ENCODE peak calls at places on chromosomes 2 and 18, in seven cellular contexts. One of them, this sample, is unnamed.

GRCh38 chr2:10046899-10047298 is 3.5 kb downstream of the KLF11 start:
- DNase-seq in lung: no peak
- DNase-seq in neural progenitor cell: no peak
- DNase-seq in glutamatergic neuron: no peak
- DNase-seq in GM13977: no peak
- DNase-seq in prostate gland: no peak
- DNase-seq in cardiac fibroblast: no peak
- DNase-seq in this sample: no peak

GRCh38 chr18:8706981-8707940 is 1.9 kb downstream of the MTCL1 start:
- DNase-seq in glutamatergic neuron: peak
- DNase-seq in prostate gland: peak
- DNase-seq in lung: peak
- DNase-seq in GM13977: peak
- DNase-seq in neural progenitor cell: peak
- DNase-seq in cardiac fibroblast: peak
- DNase-seq in this sample: peak

GRCh38 chr2:238908960-238909951 is 61.4 kb downstream of the TWIST2 start:
- DNase-seq in neural progenitor cell: peak
- DNase-seq in prostate gland: no peak
- DNase-seq in glutamatergic neuron: no peak
- DNase-seq in lung: no peak
- DNase-seq in GM13977: no peak
- DNase-seq in cardiac fibroblast: peak
- DNase-seq in this sample: peak

GRCh38 chr2:1650474-1650872 is 93.8 kb downstream of the PXDN start:
- DNase-seq in glutamatergic neuron: no peak
- DNase-seq in prostate gland: no peak
- DNase-seq in neural progenitor cell: no peak
- DNase-seq in GM13977: no peak
- DNase-seq in lung: no peak
- DNase-seq in cardiac fibroblast: no peak
- DNase-seq in this sample: no peak

GRCh38 chr2:37350917-37351316 is 6.5 kb downstream of the QPCT start:
- DNase-seq in cardiac fibroblast: no peak
- DNase-seq in lung: no peak
- DNase-seq in neural progenitor cell: no peak
- DNase-seq in prostate gland: no peak
- DNase-seq in glutamatergic neuron: no peak
- DNase-seq in GM13977: no peak
- DNase-seq in this sample: no peak

GRCh38 chr18:58668897-58669296 is 2.4 kb upstream of the MALT1 start:
- DNase-seq in GM13977: no peak
- DNase-seq in neural progenitor cell: no peak
- DNase-seq in prostate gland: no peak
- DNase-seq in cardiac fibroblast: no peak
- DNase-seq in lung: no peak
- DNase-seq in glutamatergic neuron: no peak
- DNase-seq in this sample: no peak

GRCh38 chr2:220894069-220894468 is 678.0 kb downstream of the EPHA4 start:
- DNase-seq in prostate gland: no peak
- DNase-seq in neural progenitor cell: no peak
- DNase-seq in lung: no peak
- DNase-seq in glutamatergic neuron: no peak
- DNase-seq in GM13977: no peak
- DNase-seq in cardiac fibroblast: no peak
- DNase-seq in this sample: no peak

GRCh38 chr2:146634256-146635068 is 1210.4 kb upstream of the ACVR2A start:
- DNase-seq in neural progenitor cell: no peak
- DNase-seq in prostate gland: no peak
- DNase-seq in cardiac fibroblast: peak
- DNase-seq in glutamatergic neuron: no peak
- DNase-seq in lung: no peak
- DNase-seq in GM13977: no peak
- DNase-seq in this sample: no peak

GRCh38 chr18:50107468-50107867 is 87.5 kb downstream of the MYO5B start:
- DNase-seq in neural progenitor cell: no peak
- DNase-seq in GM13977: no peak
- DNase-seq in lung: no peak
- DNase-seq in cardiac fibroblast: no peak
- DNase-seq in prostate gland: no peak
- DNase-seq in glutamatergic neuron: no peak
- DNase-seq in this sample: no peak

GRCh38 chr18:3269241-3269640 is 7.3 kb downstream of the MYL12B start:
- DNase-seq in lung: no peak
- DNase-seq in prostate gland: no peak
- DNase-seq in cardiac fibroblast: no peak
- DNase-seq in glutamatergic neuron: no peak
- DNase-seq in GM13977: no peak
- DNase-seq in neural progenitor cell: no peak
- DNase-seq in this sample: no peak

GRCh38 chr18:63309422-63309821 is 10.1 kb downstream of the BCL2 start:
- DNase-seq in neural progenitor cell: no peak
- DNase-seq in glutamatergic neuron: no peak
- DNase-seq in prostate gland: no peak
- DNase-seq in GM13977: no peak
- DNase-seq in lung: no peak
- DNase-seq in cardiac fibroblast: no peak
- DNase-seq in this sample: no peak

GRCh38 chr18:8496186-8496585 is 113.1 kb upstream of the RAB12 start:
- DNase-seq in prostate gland: no peak
- DNase-seq in lung: no peak
- DNase-seq in GM13977: no peak
- DNase-seq in cardiac fibroblast: peak
- DNase-seq in neural progenitor cell: peak
- DNase-seq in glutamatergic neuron: no peak
- DNase-seq in this sample: no peak

GRCh38 chr18:48994044-48994651 is 43.4 kb upstream of the SMAD7 start:
- DNase-seq in GM13977: no peak
- DNase-seq in neural progenitor cell: no peak
- DNase-seq in prostate gland: no peak
- DNase-seq in glutamatergic neuron: no peak
- DNase-seq in cardiac fibroblast: peak
- DNase-seq in lung: no peak
- DNase-seq in this sample: no peak

GRCh38 chr18:13436596-13436995 is 218.0 kb downstream of the LDLRAD4 start:
- DNase-seq in lung: no peak
- DNase-seq in GM13977: no peak
- DNase-seq in prostate gland: no peak
- DNase-seq in glutamatergic neuron: no peak
- DNase-seq in cardiac fibroblast: no peak
- DNase-seq in neural progenitor cell: no peak
- DNase-seq in this sample: no peak

GRCh38 chr18:10455726-10456453 is 1.5 kb downstream of the APCDD1 start:
- DNase-seq in cardiac fibroblast: no peak
- DNase-seq in glutamatergic neuron: no peak
- DNase-seq in neural progenitor cell: peak
- DNase-seq in lung: no peak
- DNase-seq in prostate gland: no peak
- DNase-seq in GM13977: no peak
- DNase-seq in this sample: no peak

GRCh38 chr2:194003911-194004310 is 1653.1 kb upstream of the SLC39A10 start:
- DNase-seq in cardiac fibroblast: no peak
- DNase-seq in GM13977: no peak
- DNase-seq in lung: no peak
- DNase-seq in prostate gland: no peak
- DNase-seq in neural progenitor cell: no peak
- DNase-seq in glutamatergic neuron: no peak
- DNase-seq in this sample: no peak

GRCh38 chr2:108538000-108538625 is 3.8 kb downstream of the LIMS1 start:
- DNase-seq in glutamatergic neuron: no peak
- DNase-seq in cardiac fibroblast: no peak
- DNase-seq in GM13977: no peak
- DNase-seq in lung: no peak
- DNase-seq in prostate gland: no peak
- DNase-seq in neural progenitor cell: no peak
- DNase-seq in this sample: no peak

GRCh38 chr18:58640428-58640805 is 11.5 kb upstream of the ALPK2 start:
- DNase-seq in neural progenitor cell: peak
- DNase-seq in prostate gland: no peak
- DNase-seq in lung: no peak
- DNase-seq in glutamatergic neuron: no peak
- DNase-seq in GM13977: no peak
- DNase-seq in cardiac fibroblast: no peak
- DNase-seq in this sample: no peak

GRCh38 chr2:110858135-110858737 is 125.9 kb downstream of the ACOXL start:
- DNase-seq in lung: no peak
- DNase-seq in prostate gland: no peak
- DNase-seq in glutamatergic neuron: no peak
- DNase-seq in cardiac fibroblast: no peak
- DNase-seq in neural progenitor cell: no peak
- DNase-seq in GM13977: peak
- DNase-seq in this sample: no peak

GRCh38 chr2:86044614-86045013 is 61.1 kb downstream of the POLR1A start:
- DNase-seq in prostate gland: no peak
- DNase-seq in glutamatergic neuron: no peak
- DNase-seq in neural progenitor cell: no peak
- DNase-seq in GM13977: no peak
- DNase-seq in lung: no peak
- DNase-seq in cardiac fibroblast: no peak
- DNase-seq in this sample: no peak

GRCh38 chr2:12486205-12487118 is 230.3 kb upstream of the TRIB2 start:
- DNase-seq in neural progenitor cell: no peak
- DNase-seq in prostate gland: peak
- DNase-seq in glutamatergic neuron: no peak
- DNase-seq in lung: no peak
- DNase-seq in GM13977: no peak
- DNase-seq in cardiac fibroblast: no peak
- DNase-seq in this sample: no peak

GRCh38 chr2:156784034-156784433 is 347.9 kb downstream of the GPD2 start:
- DNase-seq in GM13977: no peak
- DNase-seq in lung: no peak
- DNase-seq in glutamatergic neuron: peak
- DNase-seq in cardiac fibroblast: no peak
- DNase-seq in neural progenitor cell: no peak
- DNase-seq in prostate gland: no peak
- DNase-seq in this sample: peak

GRCh38 chr2:10647451-10647850 is 42.3 kb downstream of the NOL10 start:
- DNase-seq in prostate gland: no peak
- DNase-seq in glutamatergic neuron: no peak
- DNase-seq in GM13977: no peak
- DNase-seq in neural progenitor cell: no peak
- DNase-seq in cardiac fibroblast: no peak
- DNase-seq in lung: no peak
- DNase-seq in this sample: no peak

GRCh38 chr2:240387669-240388358 is 47.6 kb upstream of the GPC1 start:
- DNase-seq in glutamatergic neuron: peak
- DNase-seq in GM13977: no peak
- DNase-seq in neural progenitor cell: no peak
- DNase-seq in prostate gland: no peak
- DNase-seq in lung: peak
- DNase-seq in cardiac fibroblast: peak
- DNase-seq in this sample: peak

GRCh38 chr2:226611196-226611943 is 188.2 kb downstream of the IRS1 start:
- DNase-seq in neural progenitor cell: no peak
- DNase-seq in glutamatergic neuron: no peak
- DNase-seq in prostate gland: no peak
- DNase-seq in cardiac fibroblast: no peak
- DNase-seq in GM13977: no peak
- DNase-seq in lung: no peak
- DNase-seq in this sample: no peak

GRCh38 chr2:74104839-74105238 is 42.9 kb downstream of the BOLA3 start:
- DNase-seq in prostate gland: no peak
- DNase-seq in lung: no peak
- DNase-seq in glutamatergic neuron: no peak
- DNase-seq in cardiac fibroblast: peak
- DNase-seq in GM13977: no peak
- DNase-seq in neural progenitor cell: no peak
- DNase-seq in this sample: no peak
- TF ChIP-seq CTCF in prostate gland: no peak
- TF ChIP-seq CTCF in lung: no peak
- TF ChIP-seq CTCF in glutamatergic neuron: no peak
- TF ChIP-seq CTCF in cardiac fibroblast: peak
- TF ChIP-seq CTCF in GM13977: no peak
- TF ChIP-seq CTCF in neural progenitor cell: no peak
- TF ChIP-seq CTCF in this sample: no peak

GRCh38 chr2:42274872-42275271 is 86.1 kb downstream of the COX7A2L start:
- DNase-seq in glutamatergic neuron: no peak
- DNase-seq in cardiac fibroblast: peak
- DNase-seq in lung: no peak
- DNase-seq in GM13977: no peak
- DNase-seq in neural progenitor cell: peak
- DNase-seq in prostate gland: no peak
- DNase-seq in this sample: no peak
- TF ChIP-seq CTCF in glutamatergic neuron: no peak
- TF ChIP-seq CTCF in cardiac fibroblast: no peak
- TF ChIP-seq CTCF in lung: no peak
- TF ChIP-seq CTCF in GM13977: no peak
- TF ChIP-seq CTCF in neural progenitor cell: no peak
- TF ChIP-seq CTCF in prostate gland: no peak
- TF ChIP-seq CTCF in this sample: no peak

DNA sequence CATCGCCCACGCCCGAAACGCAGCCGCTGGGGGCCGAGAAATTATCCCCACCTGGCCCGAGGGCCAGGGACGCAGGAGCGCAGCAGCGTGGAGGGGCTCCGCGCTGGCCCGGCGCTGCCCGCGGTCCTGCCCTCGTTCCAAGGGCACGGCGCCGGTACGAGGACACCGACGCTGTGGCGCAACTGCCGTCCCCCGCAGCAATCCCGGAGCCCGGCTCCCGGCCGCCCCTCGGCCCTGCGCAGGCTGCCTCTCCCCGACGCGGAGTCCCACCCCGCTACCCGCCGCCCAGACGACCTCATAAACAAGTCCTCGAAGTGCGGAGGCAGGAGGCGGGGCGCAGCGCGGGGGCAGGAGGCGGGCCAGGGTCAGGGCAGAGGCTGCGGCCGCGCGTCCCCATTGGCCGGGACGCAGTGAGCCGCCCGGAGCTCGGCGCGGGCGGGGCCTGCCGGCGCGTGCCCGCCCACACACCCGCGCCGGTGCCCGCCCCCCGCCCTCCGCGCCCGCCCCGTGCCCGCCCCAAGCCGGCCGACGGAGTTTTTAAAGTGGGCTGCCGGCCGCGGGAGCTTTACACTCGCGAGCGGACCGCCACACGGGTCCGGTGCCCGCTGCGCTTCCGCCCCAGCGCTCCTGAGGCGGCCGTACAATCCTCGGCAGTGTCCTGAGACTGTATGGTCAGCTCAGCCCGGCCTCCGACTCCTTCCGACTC is at the start of gene EPAS1:
- DNase-seq in lung: peak
- DNase-seq in neural progenitor cell: peak
- DNase-seq in prostate gland: peak
- DNase-seq in GM13977: peak
- DNase-seq in glutamatergic neuron: peak
- DNase-seq in cardiac fibroblast: peak
- DNase-seq in this sample: peak
- TF ChIP-seq CTCF in lung: no peak
- TF ChIP-seq CTCF in neural progenitor cell: no peak
- TF ChIP-seq CTCF in prostate gland: no peak
- TF ChIP-seq CTCF in GM13977: no peak
- TF ChIP-seq CTCF in glutamatergic neuron: no peak
- TF ChIP-seq CTCF in cardiac fibroblast: no peak
- TF ChIP-seq CTCF in this sample: no peak

DNA sequence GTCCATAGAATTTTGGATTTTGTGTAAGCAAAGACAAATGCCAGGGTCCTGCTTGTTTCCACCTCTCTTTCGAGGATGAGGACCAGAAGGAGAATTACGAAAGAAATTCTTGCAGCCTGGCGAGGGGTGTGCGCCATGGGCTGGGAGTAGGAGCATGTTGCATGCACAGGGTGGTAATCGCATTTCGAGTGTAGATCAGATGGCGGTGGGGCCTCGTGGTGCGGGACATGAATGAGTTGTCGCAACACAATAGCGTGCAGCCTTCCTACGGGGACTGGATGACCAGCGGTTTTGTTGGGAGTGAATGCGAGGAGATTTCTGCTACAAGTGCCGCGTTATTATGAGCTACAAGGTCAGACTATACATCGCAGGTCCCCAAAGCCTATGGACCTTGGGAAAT is 4.2 kb upstream of the EN1 start:
- DNase-seq in prostate gland: no peak
- DNase-seq in lung: no peak
- DNase-seq in cardiac fibroblast: no peak
- DNase-seq in GM13977: no peak
- DNase-seq in glutamatergic neuron: no peak
- DNase-seq in neural progenitor cell: peak
- DNase-seq in this sample: no peak
- TF ChIP-seq CTCF in prostate gland: no peak
- TF ChIP-seq CTCF in lung: no peak
- TF ChIP-seq CTCF in cardiac fibroblast: no peak
- TF ChIP-seq CTCF in GM13977: no peak
- TF ChIP-seq CTCF in glutamatergic neuron: no peak
- TF ChIP-seq CTCF in neural progenitor cell: no peak
- TF ChIP-seq CTCF in this sample: no peak

This sample was measured in nephron progenitor cell.